ENCODE peak calls at places on chromosomes 6 and 20, in seven cellular contexts. One of them, this sample, is unnamed.

GRCh38 chr6:37536462-37537225 is 37.0 kb upstream of the CCDC167 start:
- DNase-seq in activated T-cell treated with anti-CD3 and anti-CD28 coated beads for 1 hour: no peak
- DNase-seq in hippocampal formation: no peak
- DNase-seq in progenitor cell of endocrine pancreas: no peak
- DNase-seq in body of pancreas: no peak
- DNase-seq in heart right ventricle: no peak
- DNase-seq in naive thymus-derived CD8-positive, alpha-beta T cell: no peak
- DNase-seq in this sample: peak; percentile 24

GRCh38 chr20:49482621-49483017 is at the start of gene KCNB1:
- DNase-seq in naive thymus-derived CD8-positive, alpha-beta T cell: peak; percentile 20
- DNase-seq in hippocampal formation: no peak
- DNase-seq in heart right ventricle: peak; percentile 58
- DNase-seq in body of pancreas: peak; percentile 58
- DNase-seq in activated T-cell treated with anti-CD3 and anti-CD28 coated beads for 1 hour: peak; percentile 7
- DNase-seq in progenitor cell of endocrine pancreas: peak; percentile 85
- DNase-seq in this sample: no peak

GRCh38 chr20:45873409-45874116 is 7.5 kb upstream of the ZSWIM1 start:
- DNase-seq in progenitor cell of endocrine pancreas: no peak
- DNase-seq in activated T-cell treated with anti-CD3 and anti-CD28 coated beads for 1 hour: no peak
- DNase-seq in body of pancreas: no peak
- DNase-seq in heart right ventricle: no peak
- DNase-seq in hippocampal formation: no peak
- DNase-seq in naive thymus-derived CD8-positive, alpha-beta T cell: no peak
- DNase-seq in this sample: no peak

GRCh38 chr6:7050911-7051779 is 56.6 kb upstream of the RREB1 start:
- DNase-seq in body of pancreas: peak; percentile 64
- DNase-seq in heart right ventricle: peak; percentile 38
- DNase-seq in activated T-cell treated with anti-CD3 and anti-CD28 coated beads for 1 hour: peak; percentile 28
- DNase-seq in progenitor cell of endocrine pancreas: peak; percentile 26
- DNase-seq in hippocampal formation: no peak
- DNase-seq in naive thymus-derived CD8-positive, alpha-beta T cell: peak; percentile 42
- DNase-seq in this sample: no peak

GRCh38 chr20:63165538-63166422 is 50.2 kb downstream of the YTHDF1 start:
- DNase-seq in naive thymus-derived CD8-positive, alpha-beta T cell: no peak
- DNase-seq in progenitor cell of endocrine pancreas: no peak
- DNase-seq in hippocampal formation: no peak
- DNase-seq in body of pancreas: no peak
- DNase-seq in activated T-cell treated with anti-CD3 and anti-CD28 coated beads for 1 hour: no peak
- DNase-seq in heart right ventricle: no peak
- DNase-seq in this sample: no peak

GRCh38 chr20:50221501-50222323 is 31.1 kb downstream of the CEBPB start:
- DNase-seq in heart right ventricle: peak; percentile 16
- DNase-seq in hippocampal formation: peak; percentile 23
- DNase-seq in body of pancreas: no peak
- DNase-seq in naive thymus-derived CD8-positive, alpha-beta T cell: no peak
- DNase-seq in activated T-cell treated with anti-CD3 and anti-CD28 coated beads for 1 hour: no peak
- DNase-seq in progenitor cell of endocrine pancreas: no peak
- DNase-seq in this sample: no peak

GRCh38 chr20:40073535-40074111 is 615.4 kb downstream of the MAFB start:
- DNase-seq in progenitor cell of endocrine pancreas: no peak
- DNase-seq in activated T-cell treated with anti-CD3 and anti-CD28 coated beads for 1 hour: no peak
- DNase-seq in naive thymus-derived CD8-positive, alpha-beta T cell: no peak
- DNase-seq in heart right ventricle: no peak
- DNase-seq in hippocampal formation: no peak
- DNase-seq in body of pancreas: no peak
- DNase-seq in this sample: no peak

GRCh38 chr6:68597642-68598041 is 37.4 kb upstream of the ADGRB3 start:
- DNase-seq in activated T-cell treated with anti-CD3 and anti-CD28 coated beads for 1 hour: no peak
- DNase-seq in naive thymus-derived CD8-positive, alpha-beta T cell: no peak
- DNase-seq in body of pancreas: no peak
- DNase-seq in progenitor cell of endocrine pancreas: no peak
- DNase-seq in hippocampal formation: no peak
- DNase-seq in heart right ventricle: no peak
- DNase-seq in this sample: no peak

GRCh38 chr6:37678078-37678846 is 19.4 kb downstream of the MDGA1 start:
- DNase-seq in progenitor cell of endocrine pancreas: no peak
- DNase-seq in hippocampal formation: no peak
- DNase-seq in body of pancreas: no peak
- DNase-seq in heart right ventricle: no peak
- DNase-seq in naive thymus-derived CD8-positive, alpha-beta T cell: no peak
- DNase-seq in activated T-cell treated with anti-CD3 and anti-CD28 coated beads for 1 hour: no peak
- DNase-seq in this sample: no peak

GRCh38 chr6:108619431-108620197 is 58.9 kb downstream of the FOXO3 start:
- DNase-seq in activated T-cell treated with anti-CD3 and anti-CD28 coated beads for 1 hour: no peak
- DNase-seq in heart right ventricle: no peak
- DNase-seq in hippocampal formation: no peak
- DNase-seq in body of pancreas: no peak
- DNase-seq in progenitor cell of endocrine pancreas: no peak
- DNase-seq in naive thymus-derived CD8-positive, alpha-beta T cell: no peak
- DNase-seq in this sample: no peak

GRCh38 chr20:43961541-43962471 is 47.2 kb downstream of the TOX2 start:
- DNase-seq in heart right ventricle: no peak
- DNase-seq in progenitor cell of endocrine pancreas: no peak
- DNase-seq in body of pancreas: no peak
- DNase-seq in naive thymus-derived CD8-positive, alpha-beta T cell: no peak
- DNase-seq in hippocampal formation: no peak
- DNase-seq in activated T-cell treated with anti-CD3 and anti-CD28 coated beads for 1 hour: no peak
- DNase-seq in this sample: no peak

GRCh38 chr20:15179426-15180190 is 842.2 kb upstream of the FLRT3 start:
- DNase-seq in naive thymus-derived CD8-positive, alpha-beta T cell: no peak
- DNase-seq in heart right ventricle: no peak
- DNase-seq in activated T-cell treated with anti-CD3 and anti-CD28 coated beads for 1 hour: no peak
- DNase-seq in hippocampal formation: no peak
- DNase-seq in body of pancreas: no peak
- DNase-seq in progenitor cell of endocrine pancreas: no peak
- DNase-seq in this sample: peak; percentile 98

GRCh38 chr6:26351544-26351953 is 13.4 kb upstream of the BTN3A2 start:
- DNase-seq in naive thymus-derived CD8-positive, alpha-beta T cell: no peak
- DNase-seq in heart right ventricle: no peak
- DNase-seq in progenitor cell of endocrine pancreas: no peak
- DNase-seq in body of pancreas: no peak
- DNase-seq in activated T-cell treated with anti-CD3 and anti-CD28 coated beads for 1 hour: no peak
- DNase-seq in hippocampal formation: no peak
- DNase-seq in this sample: no peak

GRCh38 chr20:23564927-23565326 is 3.4 kb downstream of the CST9L start:
- DNase-seq in progenitor cell of endocrine pancreas: no peak
- DNase-seq in naive thymus-derived CD8-positive, alpha-beta T cell: no peak
- DNase-seq in hippocampal formation: no peak
- DNase-seq in heart right ventricle: no peak
- DNase-seq in activated T-cell treated with anti-CD3 and anti-CD28 coated beads for 1 hour: no peak
- DNase-seq in body of pancreas: no peak
- DNase-seq in this sample: no peak

GRCh38 chr20:48741669-48742068 is 86.1 kb downstream of the PREX1 start:
- DNase-seq in activated T-cell treated with anti-CD3 and anti-CD28 coated beads for 1 hour: no peak
- DNase-seq in progenitor cell of endocrine pancreas: no peak
- DNase-seq in naive thymus-derived CD8-positive, alpha-beta T cell: no peak
- DNase-seq in body of pancreas: no peak
- DNase-seq in heart right ventricle: no peak
- DNase-seq in hippocampal formation: no peak
- DNase-seq in this sample: no peak

GRCh38 chr6:107180114-107180513 is 64.8 kb upstream of the BEND3 start:
- DNase-seq in progenitor cell of endocrine pancreas: no peak
- DNase-seq in heart right ventricle: no peak
- DNase-seq in naive thymus-derived CD8-positive, alpha-beta T cell: no peak
- DNase-seq in activated T-cell treated with anti-CD3 and anti-CD28 coated beads for 1 hour: no peak
- DNase-seq in hippocampal formation: no peak
- DNase-seq in body of pancreas: no peak
- DNase-seq in this sample: peak; percentile 17

GRCh38 chr20:9130407-9130995 is 61.6 kb downstream of the PLCB4 start:
- DNase-seq in heart right ventricle: no peak
- DNase-seq in body of pancreas: no peak
- DNase-seq in progenitor cell of endocrine pancreas: no peak
- DNase-seq in hippocampal formation: no peak
- DNase-seq in naive thymus-derived CD8-positive, alpha-beta T cell: no peak
- DNase-seq in activated T-cell treated with anti-CD3 and anti-CD28 coated beads for 1 hour: no peak
- DNase-seq in this sample: no peak

GRCh38 chr6:38239719-38240451 is 399.8 kb downstream of the BTBD9 start:
- DNase-seq in activated T-cell treated with anti-CD3 and anti-CD28 coated beads for 1 hour: no peak
- DNase-seq in progenitor cell of endocrine pancreas: no peak
- DNase-seq in hippocampal formation: no peak
- DNase-seq in heart right ventricle: no peak
- DNase-seq in body of pancreas: peak; percentile 16
- DNase-seq in naive thymus-derived CD8-positive, alpha-beta T cell: no peak
- DNase-seq in this sample: no peak

GRCh38 chr6:37630281-37630799 is 67.3 kb downstream of the MDGA1 start:
- DNase-seq in body of pancreas: no peak
- DNase-seq in activated T-cell treated with anti-CD3 and anti-CD28 coated beads for 1 hour: no peak
- DNase-seq in heart right ventricle: no peak
- DNase-seq in hippocampal formation: no peak
- DNase-seq in progenitor cell of endocrine pancreas: no peak
- DNase-seq in naive thymus-derived CD8-positive, alpha-beta T cell: no peak
- DNase-seq in this sample: no peak

GRCh38 chr20:21808863-21809664 is 103.6 kb downstream of the PAX1 start:
- DNase-seq in heart right ventricle: peak; percentile 24
- DNase-seq in naive thymus-derived CD8-positive, alpha-beta T cell: no peak
- DNase-seq in progenitor cell of endocrine pancreas: peak; percentile 64
- DNase-seq in body of pancreas: peak; percentile 66
- DNase-seq in activated T-cell treated with anti-CD3 and anti-CD28 coated beads for 1 hour: peak; percentile 23
- DNase-seq in hippocampal formation: peak; percentile 1
- DNase-seq in this sample: no peak

GRCh38 chr6:137810554-137811120 is 56.4 kb upstream of the TNFAIP3 start:
- DNase-seq in hippocampal formation: no peak
- DNase-seq in body of pancreas: no peak
- DNase-seq in naive thymus-derived CD8-positive, alpha-beta T cell: no peak
- DNase-seq in progenitor cell of endocrine pancreas: no peak
- DNase-seq in activated T-cell treated with anti-CD3 and anti-CD28 coated beads for 1 hour: no peak
- DNase-seq in heart right ventricle: no peak
- DNase-seq in this sample: no peak

GRCh38 chr20:12775041-12775440 is 233.7 kb upstream of the SPTLC3 start:
- DNase-seq in body of pancreas: no peak
- DNase-seq in naive thymus-derived CD8-positive, alpha-beta T cell: no peak
- DNase-seq in progenitor cell of endocrine pancreas: no peak
- DNase-seq in heart right ventricle: no peak
- DNase-seq in hippocampal formation: no peak
- DNase-seq in activated T-cell treated with anti-CD3 and anti-CD28 coated beads for 1 hour: no peak
- DNase-seq in this sample: no peak

GRCh38 chr6:80438728-80439127 is 332.3 kb downstream of the BCKDHB start:
- DNase-seq in naive thymus-derived CD8-positive, alpha-beta T cell: no peak
- DNase-seq in body of pancreas: no peak
- DNase-seq in progenitor cell of endocrine pancreas: no peak
- DNase-seq in hippocampal formation: no peak
- DNase-seq in heart right ventricle: no peak
- DNase-seq in activated T-cell treated with anti-CD3 and anti-CD28 coated beads for 1 hour: no peak
- DNase-seq in this sample: no peak

GRCh38 chr20:43534016-43534415 is 24.8 kb upstream of the SGK2 start:
- DNase-seq in activated T-cell treated with anti-CD3 and anti-CD28 coated beads for 1 hour: no peak
- DNase-seq in progenitor cell of endocrine pancreas: no peak
- DNase-seq in hippocampal formation: no peak
- DNase-seq in heart right ventricle: no peak
- DNase-seq in naive thymus-derived CD8-positive, alpha-beta T cell: no peak
- DNase-seq in body of pancreas: no peak
- DNase-seq in this sample: no peak